ENCODE peak calls at places on chromosomes 5 and 9, in nine cellular contexts. One of them, this sample, is unnamed.

GRCh38 chr9:36441966-36442365 is 41.9 kb upstream of the RNF38 start:
- DNase-seq in activated CD4-positive, alpha-beta T cell treated with anti-CD3 and anti-CD28 coated beads, Interleukin-2, amount 10 ng/mL, durations not matched to agents 7 days and 5 days: no peak
- DNase-seq in anterior cingulate cortex: no peak
- DNase-seq in nephron progenitor cell: no peak
- DNase-seq in HEK293T: no peak
- DNase-seq in ELR: no peak
- DNase-seq in mesendoderm: peak
- DNase-seq in AG08396: no peak
- DNase-seq in heart right ventricle: no peak
- DNase-seq in this sample: no peak

GRCh38 chr9:114811969-114812636 is 6.3 kb upstream of the TNFSF15 start:
- DNase-seq in activated CD4-positive, alpha-beta T cell treated with anti-CD3 and anti-CD28 coated beads, Interleukin-2, amount 10 ng/mL, durations not matched to agents 7 days and 5 days: no peak
- DNase-seq in anterior cingulate cortex: no peak
- DNase-seq in nephron progenitor cell: no peak
- DNase-seq in HEK293T: no peak
- DNase-seq in ELR: no peak
- DNase-seq in mesendoderm: no peak
- DNase-seq in AG08396: no peak
- DNase-seq in heart right ventricle: no peak
- DNase-seq in this sample: no peak

GRCh38 chr9:130419521-130420035 is 25.2 kb upstream of the ASS1 start:
- DNase-seq in activated CD4-positive, alpha-beta T cell treated with anti-CD3 and anti-CD28 coated beads, Interleukin-2, amount 10 ng/mL, durations not matched to agents 7 days and 5 days: no peak
- DNase-seq in anterior cingulate cortex: no peak
- DNase-seq in nephron progenitor cell: no peak
- DNase-seq in HEK293T: no peak
- DNase-seq in ELR: no peak
- DNase-seq in mesendoderm: no peak
- DNase-seq in AG08396: no peak
- DNase-seq in heart right ventricle: no peak
- DNase-seq in this sample: no peak

GRCh38 chr9:3880851-3881250 is 355.1 kb upstream of the RFX3 start:
- DNase-seq in activated CD4-positive, alpha-beta T cell treated with anti-CD3 and anti-CD28 coated beads, Interleukin-2, amount 10 ng/mL, durations not matched to agents 7 days and 5 days: no peak
- DNase-seq in anterior cingulate cortex: no peak
- DNase-seq in nephron progenitor cell: no peak
- DNase-seq in HEK293T: no peak
- DNase-seq in ELR: peak
- DNase-seq in mesendoderm: no peak
- DNase-seq in AG08396: peak
- DNase-seq in heart right ventricle: no peak
- DNase-seq in this sample: no peak

GRCh38 chr5:39148983-39149534 is 70.3 kb downstream of the FYB1 start:
- DNase-seq in activated CD4-positive, alpha-beta T cell treated with anti-CD3 and anti-CD28 coated beads, Interleukin-2, amount 10 ng/mL, durations not matched to agents 7 days and 5 days: no peak
- DNase-seq in anterior cingulate cortex: no peak
- DNase-seq in nephron progenitor cell: no peak
- DNase-seq in HEK293T: no peak
- DNase-seq in ELR: peak
- DNase-seq in mesendoderm: peak
- DNase-seq in AG08396: no peak
- DNase-seq in heart right ventricle: no peak
- DNase-seq in this sample: no peak

GRCh38 chr5:79851694-79852006 is 139.4 kb downstream of the MTX3 start:
- DNase-seq in activated CD4-positive, alpha-beta T cell treated with anti-CD3 and anti-CD28 coated beads, Interleukin-2, amount 10 ng/mL, durations not matched to agents 7 days and 5 days: no peak
- DNase-seq in anterior cingulate cortex: no peak
- DNase-seq in nephron progenitor cell: no peak
- DNase-seq in HEK293T: no peak
- DNase-seq in ELR: no peak
- DNase-seq in mesendoderm: no peak
- DNase-seq in AG08396: no peak
- DNase-seq in heart right ventricle: no peak
- DNase-seq in this sample: no peak

GRCh38 chr9:113012492-113012891 is 500 bp upstream of the ZNF883 start:
- DNase-seq in activated CD4-positive, alpha-beta T cell treated with anti-CD3 and anti-CD28 coated beads, Interleukin-2, amount 10 ng/mL, durations not matched to agents 7 days and 5 days: no peak
- DNase-seq in anterior cingulate cortex: no peak
- DNase-seq in nephron progenitor cell: no peak
- DNase-seq in HEK293T: no peak
- DNase-seq in ELR: no peak
- DNase-seq in mesendoderm: no peak
- DNase-seq in AG08396: no peak
- DNase-seq in heart right ventricle: no peak
- DNase-seq in this sample: no peak

GRCh38 chr5:165981721-165982120 is 2309.7 kb upstream of the WWC1 start:
- DNase-seq in activated CD4-positive, alpha-beta T cell treated with anti-CD3 and anti-CD28 coated beads, Interleukin-2, amount 10 ng/mL, durations not matched to agents 7 days and 5 days: no peak
- DNase-seq in anterior cingulate cortex: no peak
- DNase-seq in nephron progenitor cell: no peak
- DNase-seq in HEK293T: no peak
- DNase-seq in ELR: no peak
- DNase-seq in mesendoderm: no peak
- DNase-seq in AG08396: no peak
- DNase-seq in heart right ventricle: no peak
- DNase-seq in this sample: no peak

GRCh38 chr5:56262269-56262668 is 29.1 kb upstream of the ANKRD55 start:
- DNase-seq in activated CD4-positive, alpha-beta T cell treated with anti-CD3 and anti-CD28 coated beads, Interleukin-2, amount 10 ng/mL, durations not matched to agents 7 days and 5 days: no peak
- DNase-seq in anterior cingulate cortex: no peak
- DNase-seq in nephron progenitor cell: no peak
- DNase-seq in HEK293T: no peak
- DNase-seq in ELR: no peak
- DNase-seq in mesendoderm: no peak
- DNase-seq in AG08396: no peak
- DNase-seq in heart right ventricle: no peak
- DNase-seq in this sample: no peak

GRCh38 chr5:167332291-167332690 is 959.2 kb upstream of the WWC1 start:
- DNase-seq in activated CD4-positive, alpha-beta T cell treated with anti-CD3 and anti-CD28 coated beads, Interleukin-2, amount 10 ng/mL, durations not matched to agents 7 days and 5 days: no peak
- DNase-seq in anterior cingulate cortex: no peak
- DNase-seq in nephron progenitor cell: no peak
- DNase-seq in HEK293T: no peak
- DNase-seq in ELR: no peak
- DNase-seq in mesendoderm: no peak
- DNase-seq in AG08396: no peak
- DNase-seq in heart right ventricle: no peak
- DNase-seq in this sample: no peak

GRCh38 chr5:54273715-54274114 is 36.7 kb downstream of the ARL15 start:
- DNase-seq in activated CD4-positive, alpha-beta T cell treated with anti-CD3 and anti-CD28 coated beads, Interleukin-2, amount 10 ng/mL, durations not matched to agents 7 days and 5 days: no peak
- DNase-seq in anterior cingulate cortex: no peak
- DNase-seq in nephron progenitor cell: no peak
- DNase-seq in HEK293T: no peak
- DNase-seq in ELR: no peak
- DNase-seq in mesendoderm: peak
- DNase-seq in AG08396: no peak
- DNase-seq in heart right ventricle: no peak
- DNase-seq in this sample: no peak

GRCh38 chr9:35112257-35113020 is 3.2 kb downstream of the ATOSB start:
- DNase-seq in activated CD4-positive, alpha-beta T cell treated with anti-CD3 and anti-CD28 coated beads, Interleukin-2, amount 10 ng/mL, durations not matched to agents 7 days and 5 days: no peak
- DNase-seq in anterior cingulate cortex: no peak
- DNase-seq in nephron progenitor cell: no peak
- DNase-seq in HEK293T: no peak
- DNase-seq in ELR: peak
- DNase-seq in mesendoderm: no peak
- DNase-seq in AG08396: peak
- DNase-seq in heart right ventricle: no peak
- DNase-seq in this sample: peak

GRCh38 chr9:128121924-128122808 is 5.4 kb downstream of the PTGES2 start:
- DNase-seq in activated CD4-positive, alpha-beta T cell treated with anti-CD3 and anti-CD28 coated beads, Interleukin-2, amount 10 ng/mL, durations not matched to agents 7 days and 5 days: no peak
- DNase-seq in anterior cingulate cortex: no peak
- DNase-seq in nephron progenitor cell: no peak
- DNase-seq in HEK293T: no peak
- DNase-seq in ELR: no peak
- DNase-seq in mesendoderm: no peak
- DNase-seq in AG08396: no peak
- DNase-seq in heart right ventricle: no peak
- DNase-seq in this sample: no peak

GRCh38 chr5:32223972-32224608 is 50.0 kb upstream of the GOLPH3 start:
- DNase-seq in activated CD4-positive, alpha-beta T cell treated with anti-CD3 and anti-CD28 coated beads, Interleukin-2, amount 10 ng/mL, durations not matched to agents 7 days and 5 days: no peak
- DNase-seq in anterior cingulate cortex: no peak
- DNase-seq in nephron progenitor cell: no peak
- DNase-seq in HEK293T: no peak
- DNase-seq in ELR: peak
- DNase-seq in mesendoderm: peak
- DNase-seq in AG08396: peak
- DNase-seq in heart right ventricle: no peak
- DNase-seq in this sample: no peak

GRCh38 chr9:134381671-134382505 is 55.6 kb downstream of the RXRA start:
- DNase-seq in activated CD4-positive, alpha-beta T cell treated with anti-CD3 and anti-CD28 coated beads, Interleukin-2, amount 10 ng/mL, durations not matched to agents 7 days and 5 days: peak
- DNase-seq in anterior cingulate cortex: no peak
- DNase-seq in nephron progenitor cell: no peak
- DNase-seq in HEK293T: no peak
- DNase-seq in ELR: no peak
- DNase-seq in mesendoderm: no peak
- DNase-seq in AG08396: no peak
- DNase-seq in heart right ventricle: peak
- DNase-seq in this sample: peak

GRCh38 chr9:136694163-136694864 is 7.1 kb upstream of the AGPAT2 start:
- DNase-seq in activated CD4-positive, alpha-beta T cell treated with anti-CD3 and anti-CD28 coated beads, Interleukin-2, amount 10 ng/mL, durations not matched to agents 7 days and 5 days: peak
- DNase-seq in anterior cingulate cortex: no peak
- DNase-seq in nephron progenitor cell: peak
- DNase-seq in HEK293T: peak
- DNase-seq in ELR: peak
- DNase-seq in mesendoderm: peak
- DNase-seq in AG08396: peak
- DNase-seq in heart right ventricle: peak
- DNase-seq in this sample: no peak

GRCh38 chr9:89593776-89594427 is 10.9 kb upstream of the GADD45G start:
- DNase-seq in activated CD4-positive, alpha-beta T cell treated with anti-CD3 and anti-CD28 coated beads, Interleukin-2, amount 10 ng/mL, durations not matched to agents 7 days and 5 days: peak
- DNase-seq in anterior cingulate cortex: no peak
- DNase-seq in nephron progenitor cell: peak
- DNase-seq in HEK293T: peak
- DNase-seq in ELR: peak
- DNase-seq in mesendoderm: peak
- DNase-seq in AG08396: peak
- DNase-seq in heart right ventricle: no peak
- DNase-seq in this sample: peak

GRCh38 chr9:22469928-22470544 is 23.4 kb downstream of the DMRTA1 start:
- DNase-seq in activated CD4-positive, alpha-beta T cell treated with anti-CD3 and anti-CD28 coated beads, Interleukin-2, amount 10 ng/mL, durations not matched to agents 7 days and 5 days: peak
- DNase-seq in anterior cingulate cortex: no peak
- DNase-seq in nephron progenitor cell: peak
- DNase-seq in HEK293T: peak
- DNase-seq in ELR: peak
- DNase-seq in mesendoderm: peak
- DNase-seq in AG08396: peak
- DNase-seq in heart right ventricle: peak
- DNase-seq in this sample: no peak

GRCh38 chr9:79120533-79121315 is 451.0 kb upstream of the TLE4 start:
- DNase-seq in activated CD4-positive, alpha-beta T cell treated with anti-CD3 and anti-CD28 coated beads, Interleukin-2, amount 10 ng/mL, durations not matched to agents 7 days and 5 days: no peak
- DNase-seq in anterior cingulate cortex: no peak
- DNase-seq in nephron progenitor cell: no peak
- DNase-seq in HEK293T: no peak
- DNase-seq in ELR: no peak
- DNase-seq in mesendoderm: no peak
- DNase-seq in AG08396: no peak
- DNase-seq in heart right ventricle: no peak
- DNase-seq in this sample: no peak

GRCh38 chr9:137435381-137435891 is 5.7 kb downstream of the ENTPD8 start:
- DNase-seq in activated CD4-positive, alpha-beta T cell treated with anti-CD3 and anti-CD28 coated beads, Interleukin-2, amount 10 ng/mL, durations not matched to agents 7 days and 5 days: no peak
- DNase-seq in anterior cingulate cortex: no peak
- DNase-seq in nephron progenitor cell: peak
- DNase-seq in HEK293T: no peak
- DNase-seq in ELR: no peak
- DNase-seq in mesendoderm: no peak
- DNase-seq in AG08396: no peak
- DNase-seq in heart right ventricle: no peak
- DNase-seq in this sample: peak

GRCh38 chr5:150851039-150851438 is 4.7 kb downstream of the IRGM start:
- DNase-seq in activated CD4-positive, alpha-beta T cell treated with anti-CD3 and anti-CD28 coated beads, Interleukin-2, amount 10 ng/mL, durations not matched to agents 7 days and 5 days: no peak
- DNase-seq in anterior cingulate cortex: no peak
- DNase-seq in nephron progenitor cell: no peak
- DNase-seq in HEK293T: no peak
- DNase-seq in ELR: no peak
- DNase-seq in mesendoderm: no peak
- DNase-seq in AG08396: no peak
- DNase-seq in heart right ventricle: no peak
- DNase-seq in this sample: no peak

GRCh38 chr5:115186794-115187193 is 17.1 kb upstream of the TRIM36 start:
- DNase-seq in activated CD4-positive, alpha-beta T cell treated with anti-CD3 and anti-CD28 coated beads, Interleukin-2, amount 10 ng/mL, durations not matched to agents 7 days and 5 days: no peak
- DNase-seq in anterior cingulate cortex: no peak
- DNase-seq in nephron progenitor cell: no peak
- DNase-seq in HEK293T: no peak
- DNase-seq in ELR: peak
- DNase-seq in mesendoderm: no peak
- DNase-seq in AG08396: no peak
- DNase-seq in heart right ventricle: no peak
- DNase-seq in this sample: no peak

GRCh38 chr9:126376903-126377342 is 50.3 kb downstream of the MVB12B start:
- DNase-seq in activated CD4-positive, alpha-beta T cell treated with anti-CD3 and anti-CD28 coated beads, Interleukin-2, amount 10 ng/mL, durations not matched to agents 7 days and 5 days: no peak
- DNase-seq in anterior cingulate cortex: no peak
- DNase-seq in nephron progenitor cell: no peak
- DNase-seq in HEK293T: no peak
- DNase-seq in ELR: no peak
- DNase-seq in mesendoderm: no peak
- DNase-seq in AG08396: no peak
- DNase-seq in heart right ventricle: no peak
- DNase-seq in this sample: no peak

GRCh38 chr9:21994526-21994995 is at the start of gene CDKN2B-AS1:
- DNase-seq in activated CD4-positive, alpha-beta T cell treated with anti-CD3 and anti-CD28 coated beads, Interleukin-2, amount 10 ng/mL, durations not matched to agents 7 days and 5 days: peak
- DNase-seq in anterior cingulate cortex: no peak
- DNase-seq in nephron progenitor cell: peak
- DNase-seq in HEK293T: peak
- DNase-seq in ELR: peak
- DNase-seq in mesendoderm: peak
- DNase-seq in AG08396: peak
- DNase-seq in heart right ventricle: no peak
- DNase-seq in this sample: no peak

GRCh38 chr5:132419517-132420468 is 50.3 kb downstream of the SLC22A5 start:
- DNase-seq in activated CD4-positive, alpha-beta T cell treated with anti-CD3 and anti-CD28 coated beads, Interleukin-2, amount 10 ng/mL, durations not matched to agents 7 days and 5 days: peak
- DNase-seq in anterior cingulate cortex: peak
- DNase-seq in nephron progenitor cell: peak
- DNase-seq in HEK293T: peak
- DNase-seq in ELR: peak
- DNase-seq in mesendoderm: peak
- DNase-seq in AG08396: peak
- DNase-seq in heart right ventricle: peak
- DNase-seq in this sample: peak

GRCh38 chr5:140131967-140132409 is 6.3 kb downstream of the IGIP start:
- DNase-seq in activated CD4-positive, alpha-beta T cell treated with anti-CD3 and anti-CD28 coated beads, Interleukin-2, amount 10 ng/mL, durations not matched to agents 7 days and 5 days: no peak
- DNase-seq in anterior cingulate cortex: no peak
- DNase-seq in nephron progenitor cell: no peak
- DNase-seq in HEK293T: no peak
- DNase-seq in ELR: peak
- DNase-seq in mesendoderm: no peak
- DNase-seq in AG08396: peak
- DNase-seq in heart right ventricle: no peak
- DNase-seq in this sample: no peak

GRCh38 chr9:86242012-86242411 is 17.4 kb downstream of the C9orf153 start:
- DNase-seq in activated CD4-positive, alpha-beta T cell treated with anti-CD3 and anti-CD28 coated beads, Interleukin-2, amount 10 ng/mL, durations not matched to agents 7 days and 5 days: no peak
- DNase-seq in anterior cingulate cortex: no peak
- DNase-seq in nephron progenitor cell: no peak
- DNase-seq in HEK293T: no peak
- DNase-seq in ELR: no peak
- DNase-seq in mesendoderm: peak
- DNase-seq in AG08396: no peak
- DNase-seq in heart right ventricle: no peak
- DNase-seq in this sample: no peak

GRCh38 chr9:128575469-128575868 is 23.1 kb downstream of the SPTAN1 start:
- DNase-seq in activated CD4-positive, alpha-beta T cell treated with anti-CD3 and anti-CD28 coated beads, Interleukin-2, amount 10 ng/mL, durations not matched to agents 7 days and 5 days: no peak
- DNase-seq in anterior cingulate cortex: peak
- DNase-seq in nephron progenitor cell: no peak
- DNase-seq in HEK293T: no peak
- DNase-seq in ELR: no peak
- DNase-seq in mesendoderm: no peak
- DNase-seq in AG08396: no peak
- DNase-seq in heart right ventricle: peak
- DNase-seq in this sample: no peak

This sample was measured in heart left ventricle.